ENCODE peak calls at places on chromosome 5, in seven cellular contexts. W, S, O, Z, B, A and K are unnamed samples.

GRCh38 chr5:149775785-149776184 is 45.7 kb downstream of the PPARGC1B start:
- DNase-seq in W (no peak), S (no peak), O (no peak), Z (no peak), B (no peak), A (no peak), K (no peak)

GRCh38 chr5:6504677-6505414 is 56.2 kb downstream of the UBE2QL1 start:
- DNase-seq in W (no peak), S (no peak), O (peak), Z (no peak), B (no peak), A (no peak), K (no peak)

GRCh38 chr5:151047814-151048425 is 27.5 kb downstream of the GPX3 start:
- DNase-seq in W (no peak), S (no peak), O (no peak), Z (no peak), B (no peak), A (no peak), K (no peak)

GRCh38 chr5:73378765-73379164 is 69.8 kb downstream of the FOXD1 start:
- DNase-seq in W (no peak), S (no peak), O (no peak), Z (no peak), B (no peak), A (no peak), K (no peak)

GRCh38 chr5:5483880-5484595 is 61.6 kb downstream of the ICE1 start:
- DNase-seq in W (no peak), S (no peak), O (no peak), Z (no peak), B (no peak), A (no peak), K (peak)

GRCh38 chr5:91121347-91121993 is 261.6 kb downstream of the ARRDC3 start:
- DNase-seq in W (no peak), S (no peak), O (no peak), Z (no peak), B (no peak), A (no peak), K (no peak)

GRCh38 chr5:153157156-153157555 is 333.3 kb upstream of the GRIA1 start:
- DNase-seq in W (no peak), S (no peak), O (no peak), Z (no peak), B (no peak), A (no peak), K (no peak)

GRCh38 chr5:170633235-170634041 is 129.6 kb downstream of the KCNIP1 start:
- DNase-seq in W (no peak), S (peak), O (peak), Z (no peak), B (no peak), A (peak), K (peak)

GRCh38 chr5:96483878-96484277 is 50.8 kb upstream of the PCSK1 start:
- DNase-seq in W (no peak), S (peak), O (no peak), Z (no peak), B (no peak), A (no peak), K (no peak)

GRCh38 chr5:164335837-164336236 is 830.4 kb downstream of the MAT2B start:
- DNase-seq in W (no peak), S (peak), O (peak), Z (no peak), B (no peak), A (no peak), K (no peak)

GRCh38 chr5:31757813-31758212 is 118.9 kb downstream of the PDZD2 start:
- DNase-seq in W (no peak), S (no peak), O (no peak), Z (no peak), B (no peak), A (no peak), K (no peak)

GRCh38 chr5:991472-992267 is 16.9 kb upstream of the NKD2 start:
- DNase-seq in W (no peak), S (no peak), O (no peak), Z (no peak), B (no peak), A (no peak), K (no peak)

GRCh38 chr5:65663804-65664521 is 39.1 kb downstream of the SHLD3 start:
- DNase-seq in W (no peak), S (peak), O (peak), Z (no peak), B (no peak), A (no peak), K (no peak)

GRCh38 chr5:169183581-169183980 is 117.4 kb downstream of the SLIT3 start:
- DNase-seq in W (no peak), S (no peak), O (no peak), Z (no peak), B (no peak), A (no peak), K (peak)

GRCh38 chr5:72658767-72659540 is 151.7 kb upstream of the ZNF366 start:
- DNase-seq in W (no peak), S (no peak), O (no peak), Z (no peak), B (no peak), A (no peak), K (peak)

GRCh38 chr5:132807163-132807838 is 5.8 kb upstream of the SOWAHA start:
- DNase-seq in W (peak), S (no peak), O (no peak), Z (peak), B (no peak), A (no peak), K (no peak)

GRCh38 chr5:122356868-122357267 is 44.8 kb downstream of the SNCAIP start:
- DNase-seq in W (no peak), S (no peak), O (no peak), Z (no peak), B (no peak), A (no peak), K (no peak)

GRCh38 chr5:110872200-110872599 is 133.4 kb downstream of the SLC25A46 start:
- DNase-seq in W (no peak), S (no peak), O (no peak), Z (no peak), B (no peak), A (no peak), K (no peak)

GRCh38 chr5:102809033-102809432 is 53.9 kb downstream of the PAM start:
- DNase-seq in W (no peak), S (no peak), O (no peak), Z (no peak), B (no peak), A (no peak), K (no peak)

GRCh38 chr5:103271570-103272289 is 13.2 kb downstream of the MACIR start:
- DNase-seq in W (no peak), S (peak), O (no peak), Z (no peak), B (no peak), A (no peak), K (no peak)